ENCODE peak calls at places on chromosome 10, in five cellular contexts. One of them, this sample, is unnamed.
A peak's percentile ranks its signal among the peaks of the same experiment; 100 is the strongest.

GRCh38 chr10:131452926-131453771 is 141.6 kb upstream of the TCERG1L start:
- DNase-seq in NCI-H1092 treated with DMSO at 0.1 percent for 48 hours: no peak
- DNase-seq in CD4-positive, alpha-beta memory T cell: peak; percentile 27
- DNase-seq in thoracic aorta: no peak
- DNase-seq in GM03348: no peak
- DNase-seq in this sample: no peak

GRCh38 chr10:75538144-75538543 is 106.7 kb downstream of the LRMDA start:
- DNase-seq in NCI-H1092 treated with DMSO at 0.1 percent for 48 hours: no peak
- DNase-seq in CD4-positive, alpha-beta memory T cell: no peak
- DNase-seq in thoracic aorta: no peak
- DNase-seq in GM03348: no peak
- DNase-seq in this sample: no peak

GRCh38 chr10:123726826-123727225 is 60.7 kb downstream of the GPR26 start:
- DNase-seq in NCI-H1092 treated with DMSO at 0.1 percent for 48 hours: no peak
- DNase-seq in CD4-positive, alpha-beta memory T cell: no peak
- DNase-seq in thoracic aorta: no peak
- DNase-seq in GM03348: no peak
- DNase-seq in this sample: no peak

GRCh38 chr10:59807629-59808620 is 54.7 kb upstream of the MRLN start:
- DNase-seq in NCI-H1092 treated with DMSO at 0.1 percent for 48 hours: no peak
- DNase-seq in CD4-positive, alpha-beta memory T cell: no peak
- DNase-seq in thoracic aorta: peak; percentile 45
- DNase-seq in GM03348: no peak
- DNase-seq in this sample: no peak

GRCh38 chr10:75033399-75034130 is 77.9 kb upstream of the SAMD8 start:
- DNase-seq in NCI-H1092 treated with DMSO at 0.1 percent for 48 hours: no peak
- DNase-seq in CD4-positive, alpha-beta memory T cell: no peak
- DNase-seq in thoracic aorta: no peak
- DNase-seq in GM03348: no peak
- DNase-seq in this sample: no peak

GRCh38 chr10:29734980-29735627 is 100.3 kb upstream of the SVIL start:
- DNase-seq in NCI-H1092 treated with DMSO at 0.1 percent for 48 hours: peak; percentile 40
- DNase-seq in CD4-positive, alpha-beta memory T cell: peak; percentile 60
- DNase-seq in thoracic aorta: no peak
- DNase-seq in GM03348: peak; percentile 75
- DNase-seq in this sample: peak; percentile 64

GRCh38 chr10:71632200-71632820 is 87.3 kb downstream of the C10orf105 start:
- DNase-seq in NCI-H1092 treated with DMSO at 0.1 percent for 48 hours: no peak
- DNase-seq in CD4-positive, alpha-beta memory T cell: no peak
- DNase-seq in thoracic aorta: no peak
- DNase-seq in GM03348: no peak
- DNase-seq in this sample: no peak

GRCh38 chr10:130453721-130454542 is 317.7 kb downstream of the GLRX3 start:
- DNase-seq in NCI-H1092 treated with DMSO at 0.1 percent for 48 hours: no peak
- DNase-seq in CD4-positive, alpha-beta memory T cell: no peak
- DNase-seq in thoracic aorta: no peak
- DNase-seq in GM03348: no peak
- DNase-seq in this sample: no peak

GRCh38 chr10:120480065-120480600 is 23.1 kb downstream of the PLPP4 start:
- DNase-seq in NCI-H1092 treated with DMSO at 0.1 percent for 48 hours: no peak
- DNase-seq in CD4-positive, alpha-beta memory T cell: no peak
- DNase-seq in thoracic aorta: no peak
- DNase-seq in GM03348: no peak
- DNase-seq in this sample: no peak

GRCh38 chr10:128069351-128070051 is 56.7 kb downstream of the MKI67 start:
- DNase-seq in NCI-H1092 treated with DMSO at 0.1 percent for 48 hours: peak; percentile 62
- DNase-seq in CD4-positive, alpha-beta memory T cell: peak; percentile 74
- DNase-seq in thoracic aorta: no peak
- DNase-seq in GM03348: peak; percentile 87
- DNase-seq in this sample: peak; percentile 83

GRCh38 chr10:62734781-62735463 is 69.6 kb upstream of the ADO start:
- DNase-seq in NCI-H1092 treated with DMSO at 0.1 percent for 48 hours: no peak
- DNase-seq in CD4-positive, alpha-beta memory T cell: no peak
- DNase-seq in thoracic aorta: no peak
- DNase-seq in GM03348: no peak
- DNase-seq in this sample: no peak

GRCh38 chr10:72601144-72601543 is 24.7 kb downstream of the MICU1 start:
- DNase-seq in NCI-H1092 treated with DMSO at 0.1 percent for 48 hours: no peak
- DNase-seq in CD4-positive, alpha-beta memory T cell: no peak
- DNase-seq in thoracic aorta: no peak
- DNase-seq in GM03348: no peak
- DNase-seq in this sample: no peak

GRCh38 chr10:29736325-29737208 is 101.8 kb upstream of the SVIL start:
- DNase-seq in NCI-H1092 treated with DMSO at 0.1 percent for 48 hours: peak; percentile 23
- DNase-seq in CD4-positive, alpha-beta memory T cell: peak; percentile 35
- DNase-seq in thoracic aorta: no peak
- DNase-seq in GM03348: peak; percentile 86
- DNase-seq in this sample: peak; percentile 7

GRCh38 chr10:79298403-79299244 is 48.6 kb upstream of the PPIF start:
- DNase-seq in NCI-H1092 treated with DMSO at 0.1 percent for 48 hours: no peak
- DNase-seq in CD4-positive, alpha-beta memory T cell: no peak
- DNase-seq in thoracic aorta: peak; percentile 82
- DNase-seq in GM03348: peak; percentile 96
- DNase-seq in this sample: no peak

GRCh38 chr10:35447693-35448407 is 111.5 kb downstream of the CCNY start:
- DNase-seq in NCI-H1092 treated with DMSO at 0.1 percent for 48 hours: no peak
- DNase-seq in CD4-positive, alpha-beta memory T cell: peak; percentile 74
- DNase-seq in thoracic aorta: no peak
- DNase-seq in GM03348: peak; percentile 79
- DNase-seq in this sample: no peak

GRCh38 chr10:90871761-90872647 is at the start of gene RPP30:
- DNase-seq in NCI-H1092 treated with DMSO at 0.1 percent for 48 hours: peak; percentile 67
- DNase-seq in CD4-positive, alpha-beta memory T cell: peak; percentile 81
- DNase-seq in thoracic aorta: peak; percentile 47
- DNase-seq in GM03348: peak; percentile 93
- DNase-seq in this sample: peak; percentile 88

GRCh38 chr10:104085801-104086400 is at the start of gene COL17A1:
- DNase-seq in NCI-H1092 treated with DMSO at 0.1 percent for 48 hours: no peak
- DNase-seq in CD4-positive, alpha-beta memory T cell: no peak
- DNase-seq in thoracic aorta: no peak
- DNase-seq in GM03348: no peak
- DNase-seq in this sample: no peak

GRCh38 chr10:51683031-51683830 is 16.2 kb downstream of the CSTF2T start:
- DNase-seq in NCI-H1092 treated with DMSO at 0.1 percent for 48 hours: no peak
- DNase-seq in CD4-positive, alpha-beta memory T cell: no peak
- DNase-seq in thoracic aorta: no peak
- DNase-seq in GM03348: peak; percentile 17
- DNase-seq in this sample: no peak

GRCh38 chr10:130335336-130335735 is 199.1 kb downstream of the GLRX3 start:
- DNase-seq in NCI-H1092 treated with DMSO at 0.1 percent for 48 hours: no peak
- DNase-seq in CD4-positive, alpha-beta memory T cell: no peak
- DNase-seq in thoracic aorta: no peak
- DNase-seq in GM03348: no peak
- DNase-seq in this sample: no peak

GRCh38 chr10:48935141-48935540 is 4.5 kb downstream of the LRRC18 start:
- DNase-seq in NCI-H1092 treated with DMSO at 0.1 percent for 48 hours: no peak
- DNase-seq in CD4-positive, alpha-beta memory T cell: no peak
- DNase-seq in thoracic aorta: no peak
- DNase-seq in GM03348: peak; percentile 26
- DNase-seq in this sample: no peak

GRCh38 chr10:48414160-48414559 is 107.7 kb downstream of the MAPK8 start:
- DNase-seq in NCI-H1092 treated with DMSO at 0.1 percent for 48 hours: no peak
- DNase-seq in CD4-positive, alpha-beta memory T cell: no peak
- DNase-seq in thoracic aorta: no peak
- DNase-seq in GM03348: no peak
- DNase-seq in this sample: no peak

GRCh38 chr10:94112321-94112720 is 118.6 kb downstream of the PLCE1 start:
- DNase-seq in NCI-H1092 treated with DMSO at 0.1 percent for 48 hours: no peak
- DNase-seq in CD4-positive, alpha-beta memory T cell: no peak
- DNase-seq in thoracic aorta: no peak
- DNase-seq in GM03348: no peak
- DNase-seq in this sample: no peak

GRCh38 chr10:103843854-103844567 is 11.4 kb downstream of the SH3PXD2A start:
- DNase-seq in NCI-H1092 treated with DMSO at 0.1 percent for 48 hours: no peak
- DNase-seq in CD4-positive, alpha-beta memory T cell: no peak
- DNase-seq in thoracic aorta: no peak
- DNase-seq in GM03348: peak; percentile 80
- DNase-seq in this sample: no peak

GRCh38 chr10:13023754-13024153 is 22.2 kb upstream of the CCDC3 start:
- DNase-seq in NCI-H1092 treated with DMSO at 0.1 percent for 48 hours: no peak
- DNase-seq in CD4-positive, alpha-beta memory T cell: no peak
- DNase-seq in thoracic aorta: no peak
- DNase-seq in GM03348: no peak
- DNase-seq in this sample: no peak

GRCh38 chr10:120897343-120897742 is 46.2 kb downstream of the WDR11 start:
- DNase-seq in NCI-H1092 treated with DMSO at 0.1 percent for 48 hours: no peak
- DNase-seq in CD4-positive, alpha-beta memory T cell: no peak
- DNase-seq in thoracic aorta: no peak
- DNase-seq in GM03348: no peak
- DNase-seq in this sample: no peak

GRCh38 chr10:85850736-85851135 is 515.9 kb downstream of the GRID1 start:
- DNase-seq in NCI-H1092 treated with DMSO at 0.1 percent for 48 hours: no peak
- DNase-seq in CD4-positive, alpha-beta memory T cell: no peak
- DNase-seq in thoracic aorta: no peak
- DNase-seq in GM03348: no peak
- DNase-seq in this sample: no peak

GRCh38 chr10:66627156-66627555 is 298.7 kb upstream of the LRRTM3 start:
- DNase-seq in NCI-H1092 treated with DMSO at 0.1 percent for 48 hours: no peak
- DNase-seq in CD4-positive, alpha-beta memory T cell: no peak
- DNase-seq in thoracic aorta: no peak
- DNase-seq in GM03348: no peak
- DNase-seq in this sample: no peak

GRCh38 chr10:90591629-90592028 is 266.2 kb downstream of the HTR7 start:
- DNase-seq in NCI-H1092 treated with DMSO at 0.1 percent for 48 hours: no peak
- DNase-seq in CD4-positive, alpha-beta memory T cell: no peak
- DNase-seq in thoracic aorta: no peak
- DNase-seq in GM03348: no peak
- DNase-seq in this sample: no peak

GRCh38 chr10:132675031-132675740 is 110.8 kb downstream of the NKX6-2 start:
- DNase-seq in NCI-H1092 treated with DMSO at 0.1 percent for 48 hours: no peak
- DNase-seq in CD4-positive, alpha-beta memory T cell: no peak
- DNase-seq in thoracic aorta: no peak
- DNase-seq in GM03348: no peak
- DNase-seq in this sample: no peak

GRCh38 chr10:103431902-103432301 is 20.3 kb downstream of the CALHM2 start:
- DNase-seq in NCI-H1092 treated with DMSO at 0.1 percent for 48 hours: no peak
- DNase-seq in CD4-positive, alpha-beta memory T cell: no peak
- DNase-seq in thoracic aorta: no peak
- DNase-seq in GM03348: no peak
- DNase-seq in this sample: no peak

GRCh38 chr10:61399386-61399785 is 53.8 kb downstream of the TMEM26 start:
- DNase-seq in NCI-H1092 treated with DMSO at 0.1 percent for 48 hours: no peak
- DNase-seq in CD4-positive, alpha-beta memory T cell: no peak
- DNase-seq in thoracic aorta: no peak
- DNase-seq in GM03348: no peak
- DNase-seq in this sample: no peak

GRCh38 chr10:61836233-61836887 is 65.1 kb upstream of the ARID5B start:
- DNase-seq in NCI-H1092 treated with DMSO at 0.1 percent for 48 hours: peak; percentile 24
- DNase-seq in CD4-positive, alpha-beta memory T cell: no peak
- DNase-seq in thoracic aorta: no peak
- DNase-seq in GM03348: no peak
- DNase-seq in this sample: no peak

GRCh38 chr10:71880425-71881306 is 29.6 kb upstream of the PSAP start:
- DNase-seq in NCI-H1092 treated with DMSO at 0.1 percent for 48 hours: peak; percentile 19
- DNase-seq in CD4-positive, alpha-beta memory T cell: no peak
- DNase-seq in thoracic aorta: no peak
- DNase-seq in GM03348: no peak
- DNase-seq in this sample: no peak

GRCh38 chr10:21257919-21258318 is 267.6 kb downstream of the SKIDA1 start:
- DNase-seq in NCI-H1092 treated with DMSO at 0.1 percent for 48 hours: no peak
- DNase-seq in CD4-positive, alpha-beta memory T cell: no peak
- DNase-seq in thoracic aorta: no peak
- DNase-seq in GM03348: peak; percentile 16
- DNase-seq in this sample: no peak

GRCh38 chr10:60349426-60349825 is 40.2 kb downstream of the ANK3 start:
- DNase-seq in NCI-H1092 treated with DMSO at 0.1 percent for 48 hours: no peak
- DNase-seq in CD4-positive, alpha-beta memory T cell: no peak
- DNase-seq in thoracic aorta: no peak
- DNase-seq in GM03348: peak; percentile 13
- DNase-seq in this sample: no peak

GRCh38 chr10:79391231-79392019 is 44.2 kb downstream of the PPIF start:
- DNase-seq in NCI-H1092 treated with DMSO at 0.1 percent for 48 hours: no peak
- DNase-seq in CD4-positive, alpha-beta memory T cell: no peak
- DNase-seq in thoracic aorta: peak; percentile 0
- DNase-seq in GM03348: no peak
- DNase-seq in this sample: no peak

GRCh38 chr10:11501600-11501999 is 109.8 kb downstream of the USP6NL start:
- DNase-seq in NCI-H1092 treated with DMSO at 0.1 percent for 48 hours: no peak
- DNase-seq in CD4-positive, alpha-beta memory T cell: no peak
- DNase-seq in thoracic aorta: no peak
- DNase-seq in GM03348: no peak
- DNase-seq in this sample: no peak

GRCh38 chr10:31186225-31187010 is 132.6 kb upstream of the ZEB1 start:
- DNase-seq in NCI-H1092 treated with DMSO at 0.1 percent for 48 hours: no peak
- DNase-seq in CD4-positive, alpha-beta memory T cell: no peak
- DNase-seq in thoracic aorta: no peak
- DNase-seq in GM03348: no peak
- DNase-seq in this sample: no peak